ENCODE peak calls at places on chromosomes 2 and 18, in four cellular contexts. B is OCI-LY7, K is pancreas, E is epithelial cell of esophagus. P is an unnamed sample.

GRCh38 chr2:9709539-9710285 is 78.9 kb upstream of the YWHAQ start:
- DNase-seq in B (no peak), K (no peak), E (no peak), P (no peak)

GRCh38 chr2:159595410-159596046 is 20.8 kb downstream of the BAZ2B start:
- DNase-seq in B (no peak), K (no peak), E (peak), P (no peak)

GRCh38 chr2:10834300-10834699 is 21.7 kb upstream of the PDIA6 start:
- DNase-seq in B (no peak), K (no peak), E (no peak), P (no peak)

GRCh38 chr2:158966321-158966720 is 2.1 kb upstream of the TANC1 start:
- DNase-seq in B (no peak), K (no peak), E (no peak), P (no peak)

GRCh38 chr18:32742620-32743019 is 30.2 kb downstream of the KLHL14 start:
- DNase-seq in B (no peak), K (no peak), E (no peak), P (no peak)

GRCh38 chr2:68196120-68196716 is 38.5 kb downstream of the PNO1 start:
- DNase-seq in B (peak), K (peak), E (peak), P (peak)

GRCh38 chr2:111161971-111162370 is 41.3 kb downstream of the BCL2L11 start:
- DNase-seq in B (no peak), K (peak), E (no peak), P (no peak)

GRCh38 chr2:25545899-25546298 is 127.5 kb downstream of the DTNB start:
- DNase-seq in B (no peak), K (no peak), E (no peak), P (no peak)

GRCh38 chr2:168189835-168190426 is 57.5 kb downstream of the STK39 start:
- DNase-seq in B (no peak), K (no peak), E (peak), P (no peak)

GRCh38 chr2:234839285-234839684 is 112.5 kb upstream of the SH3BP4 start:
- DNase-seq in B (no peak), K (no peak), E (peak), P (no peak)

GRCh38 chr18:23134780-23135678 is at the start of gene CABLES1:
- DNase-seq in B (peak), K (peak), E (peak), P (no peak)

GRCh38 chr18:3119401-3120323 is 100.1 kb downstream of the MYOM1 start:
- DNase-seq in B (no peak), K (no peak), E (peak), P (no peak)

GRCh38 chr2:222825031-222825430 is 35.8 kb upstream of the ACSL3 start:
- DNase-seq in B (no peak), K (no peak), E (no peak), P (no peak)

GRCh38 chr18:12008181-12008767 is 27.0 kb downstream of the IMPA2 start:
- DNase-seq in B (no peak), K (peak), E (no peak), P (no peak)

GRCh38 chr2:238655974-238656722 is 191.7 kb upstream of the TWIST2 start:
- DNase-seq in B (no peak), K (no peak), E (no peak), P (no peak)

GRCh38 chr18:45765740-45766139 is 41.8 kb downstream of the SLC14A1 start:
- DNase-seq in B (no peak), K (no peak), E (no peak), P (no peak)

GRCh38 chr2:30280596-30281434 is 49.5 kb downstream of the LBH start:
- DNase-seq in B (no peak), K (no peak), E (no peak), P (no peak)

GRCh38 chr2:52414596-52414995 is 1353.0 kb upstream of the CHAC2 start:
- DNase-seq in B (no peak), K (no peak), E (peak), P (no peak)

GRCh38 chr2:1544478-1545069 is 131.3 kb downstream of the TPO start:
- DNase-seq in B (no peak), K (no peak), E (peak), P (no peak)

GRCh38 chr2:120343433-120344105 is 2.4 kb upstream of the INHBB start:
- DNase-seq in B (peak), K (peak), E (peak), P (peak)

GRCh38 chr18:49697757-49698595 is 115.4 kb downstream of the ACAA2 start:
- DNase-seq in B (no peak), K (no peak), E (no peak), P (no peak)

GRCh38 chr2:211798868-211799267 is 739.7 kb downstream of the ERBB4 start:
- DNase-seq in B (no peak), K (no peak), E (no peak), P (no peak)

GRCh38 chr18:51621103-51621969 is 423.9 kb upstream of the MEX3C start:
- DNase-seq in B (peak), K (peak), E (peak), P (no peak)

GRCh38 chr2:170953976-170954375 is 24.9 kb downstream of the GORASP2 start:
- DNase-seq in B (no peak), K (no peak), E (peak), P (no peak)

GRCh38 chr2:200655918-200656580 is 70.2 kb downstream of the AOX1 start:
- DNase-seq in B (no peak), K (no peak), E (no peak), P (peak)

GRCh38 chr2:10305254-10305635 is 2.5 kb downstream of the HPCAL1 start:
- DNase-seq in B (no peak), K (no peak), E (no peak), P (no peak)

GRCh38 chr2:236703310-236703709 is 133.7 kb downstream of the ACKR3 start:
- DNase-seq in B (no peak), K (peak), E (no peak), P (no peak)

GRCh38 chr2:236700703-236701102 is 131.1 kb downstream of the ACKR3 start:
- DNase-seq in B (no peak), K (no peak), E (no peak), P (no peak)

GRCh38 chr2:236703906-236704305 is 134.3 kb downstream of the ACKR3 start:
- DNase-seq in B (no peak), K (peak), E (no peak), P (no peak)

GRCh38 chr2:236705295-236706114 is 135.9 kb downstream of the ACKR3 start:
- DNase-seq in B (no peak), K (no peak), E (no peak), P (no peak)

GRCh38 chr2:236702693-236703092 is 133.1 kb downstream of the ACKR3 start:
- DNase-seq in B (no peak), K (peak), E (no peak), P (no peak)
- TF ChIP-seq CTCF in B (no peak), K (no peak), E (no peak), P (no peak)

GRCh38 chr2:172551266-172551665 is 4.6 kb upstream of the PDK1 start:
- DNase-seq in B (no peak), K (no peak), E (no peak), P (no peak)
- H3K4me3 ChIP-seq in B (no peak), K (no peak), E (no peak), P (no peak)

GRCh38 chr2:151619337-151619989 is 114.8 kb downstream of the NEB start:
- DNase-seq in B (peak), K (no peak), E (peak), P (no peak)
- TF ChIP-seq CTCF in B (no peak), K (no peak), E (no peak), P (no peak)

DNA sequence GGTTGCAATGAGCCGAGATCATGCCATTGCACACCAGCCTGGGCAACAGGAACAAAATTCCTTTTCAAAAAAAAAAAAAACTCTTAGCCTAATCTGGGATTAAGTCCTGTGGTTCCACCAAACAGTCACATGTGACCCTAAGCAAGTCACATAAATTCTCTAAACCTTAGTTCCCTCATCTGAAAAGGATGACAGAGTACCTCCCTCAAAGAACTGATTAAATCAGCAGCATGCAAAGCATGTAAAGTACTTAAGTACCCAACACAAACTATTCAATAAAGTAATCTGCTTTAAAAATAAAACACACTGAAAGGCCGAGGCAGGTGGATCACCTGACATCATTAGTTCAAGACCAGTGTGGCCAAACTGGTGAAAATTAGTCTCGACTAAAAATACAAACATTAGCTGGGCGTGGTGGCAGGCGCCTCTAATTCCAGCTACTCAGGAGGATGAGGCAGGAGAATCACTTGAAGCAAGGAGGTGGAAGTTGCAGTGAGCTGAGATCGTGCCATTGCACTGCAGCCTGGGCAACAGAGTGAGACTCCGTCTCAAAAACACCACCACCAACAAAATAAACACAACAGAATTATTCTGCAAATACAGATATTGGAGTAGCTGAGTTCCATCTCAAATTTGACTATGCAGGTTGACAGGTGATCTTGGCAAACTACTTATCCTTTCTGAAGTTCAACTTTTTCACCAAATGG is 7.0 kb downstream of the USP34 start:
- DNase-seq in B (no peak), K (no peak), E (no peak), P (no peak)
- H3K4me3 ChIP-seq in B (peak), K (no peak), E (no peak), P (no peak)

DNA sequence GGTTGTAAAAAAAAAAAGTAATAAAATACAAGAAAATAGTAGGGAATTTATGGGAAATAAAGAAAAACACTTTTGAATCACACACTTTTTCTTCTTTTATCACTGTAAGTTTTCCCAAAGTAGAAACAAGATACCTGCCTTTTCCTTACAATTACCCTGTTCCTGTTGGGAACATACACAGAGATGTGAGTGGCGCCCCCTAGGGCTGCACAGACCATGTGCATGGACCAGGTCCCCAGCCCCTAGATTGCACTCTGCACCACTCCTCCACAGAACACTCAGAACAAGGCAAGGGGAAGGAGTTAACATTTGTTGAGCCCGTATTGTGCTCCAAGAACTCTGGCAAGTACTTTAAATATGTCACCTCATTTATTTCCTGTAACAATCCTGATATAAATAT is 118.7 kb upstream of the NRP2 start:
- DNase-seq in B (peak), K (no peak), E (no peak), P (no peak)
- TF ChIP-seq CTCF in B (peak), K (no peak), E (peak), P (no peak)

GRCh38 chr18:75340206-75340605 is 87.3 kb downstream of the SMIM21 start:
- DNase-seq in B (no peak), K (no peak), E (no peak), P (no peak)
- H3K4me3 ChIP-seq in B (no peak), K (no peak), E (no peak), P (no peak)

P was measured in AG04449.